ENCODE peak calls at places on chromosomes 2 and 18, in six cellular contexts. Y is stomach, E is transverse colon, L is PC-3, D is RWPE2, J is lower lobe of right lung. X is an unnamed sample.

GRCh38 chr2:109648041-109648527 is 33.9 kb downstream of the SOWAHC start:
- DNase-seq in E (no peak), D (no peak), J (no peak), Y (no peak), L (no peak), X (no peak)

GRCh38 chr18:74216661-74217110 is 68.4 kb downstream of the TIMM21 start:
- DNase-seq in Y (no peak), E (no peak), J (no peak), D (no peak), L (no peak), X (no peak)

GRCh38 chr2:23757686-23758433 is 169.1 kb downstream of the ATAD2B start:
- DNase-seq in J (no peak), Y (no peak), L (peak; percentile 80), D (no peak), E (no peak), X (no peak)

GRCh38 chr2:20647764-20648164 is 3.1 kb downstream of the HS1BP3 start:
- DNase-seq in D (no peak), E (no peak), J (no peak), Y (no peak), L (no peak), X (no peak)

GRCh38 chr2:227889336-227889735 is 17.9 kb downstream of the DAW1 start:
- DNase-seq in J (no peak), Y (no peak), E (no peak), L (no peak), D (no peak), X (no peak)

GRCh38 chr18:69715322-69715721 is 232.4 kb downstream of the CD226 start:
- DNase-seq in J (no peak), L (no peak), D (no peak), Y (no peak), E (no peak), X (no peak)

GRCh38 chr2:26846881-26847662 is 860 bp upstream of the DPYSL5 start:
- DNase-seq in E (no peak), D (no peak), J (no peak), L (no peak), Y (no peak), X (no peak)

GRCh38 chr2:189442468-189442867 is 1.2 kb downstream of the WDR75 start:
- DNase-seq in E (no peak), D (no peak), Y (no peak), L (no peak), J (no peak), X (no peak)

GRCh38 chr2:3466482-3466863 is 52.9 kb downstream of the ADI1 start:
- DNase-seq in D (peak; percentile 23), L (no peak), Y (no peak), E (no peak), J (peak; percentile 24), X (no peak)

GRCh38 chr2:16507655-16508054 is 158.0 kb downstream of the CYRIA start:
- DNase-seq in D (no peak), Y (no peak), J (no peak), E (no peak), L (no peak), X (no peak)

GRCh38 chr18:76615065-76615733 is 120.2 kb upstream of the ZNF516 start:
- DNase-seq in Y (no peak), E (no peak), D (no peak), J (no peak), L (no peak), X (no peak)

GRCh38 chr2:209556354-209556961 is 132.6 kb downstream of the MAP2 start:
- DNase-seq in J (no peak), D (no peak), L (peak; percentile 73), E (no peak), Y (no peak), X (no peak)

GRCh38 chr2:145860083-145860482 is 1340.2 kb upstream of the ZEB2 start:
- DNase-seq in Y (no peak), D (no peak), L (peak; percentile 14), J (no peak), E (no peak), X (no peak)

GRCh38 chr2:179483131-179483530 is 218.5 kb upstream of the SESTD1 start:
- DNase-seq in J (no peak), D (no peak), Y (no peak), E (no peak), L (no peak), X (no peak)

GRCh38 chr2:10301946-10302478 is 692 bp upstream of the HPCAL1 start:
- DNase-seq in D (no peak), Y (no peak), J (peak; percentile 59), E (peak; percentile 19), L (no peak), X (no peak)

GRCh38 chr18:60984496-60984895 is 348.7 kb upstream of the CDH20 start:
- DNase-seq in D (no peak), Y (no peak), L (no peak), E (no peak), J (no peak), X (no peak)

GRCh38 chr2:37829202-37829601 is 95.9 kb upstream of the RMDN2 start:
- DNase-seq in E (no peak), Y (no peak), D (no peak), J (peak; percentile 76), L (peak; percentile 52), X (no peak)

GRCh38 chr2:86135653-86136052 is 29.6 kb downstream of the PTCD3 start:
- DNase-seq in L (no peak), Y (no peak), E (no peak), J (no peak), D (no peak), X (no peak)

GRCh38 chr2:73232471-73233153 is 427 bp downstream of the PRADC1 start:
- DNase-seq in L (peak; percentile 13), D (no peak), E (peak; percentile 57), J (no peak), Y (no peak), X (peak; percentile 81)
- H3K27ac ChIP-seq in L (no peak overlapping the region), D (no peak overlapping the region), E (peak overlapping the region; percentile 98), J (peak overlapping the region; percentile 90), Y (peak overlapping the region; percentile 96), X (no peak overlapping the region)

GRCh38 chr2:119292226-119292625 is 68.6 kb downstream of the STEAP3 start:
- DNase-seq in J (no peak), D (no peak), E (no peak), Y (no peak), L (peak; percentile 48), X (no peak)
- TF ChIP-seq CTCF in J (no peak), D (no peak), E (no peak), Y (peak; percentile 15), L (peak; percentile 30), X (no peak)

GRCh38 chr2:238904716-238905115 is 56.8 kb downstream of the TWIST2 start:
- DNase-seq in E (no peak), L (no peak), Y (no peak), J (no peak), D (no peak), X (no peak)

GRCh38 chr2:238905721-238906120 is 57.8 kb downstream of the TWIST2 start:
- DNase-seq in Y (no peak), D (no peak), J (no peak), E (no peak), L (no peak), X (no peak)

GRCh38 chr2:238904177-238904576 is 56.3 kb downstream of the TWIST2 start:
- DNase-seq in D (no peak), Y (no peak), E (no peak), L (no peak), J (no peak), X (no peak)

GRCh38 chr2:238906254-238906935 is 58.5 kb downstream of the TWIST2 start:
- DNase-seq in L (no peak), J (no peak), Y (no peak), D (no peak), E (no peak), X (no peak)

GRCh38 chr2:238905224-238905623 is 57.3 kb downstream of the TWIST2 start:
- DNase-seq in J (no peak), D (no peak), Y (no peak), L (no peak), E (no peak), X (no peak)
- H3K27ac ChIP-seq in J (no peak overlapping the region), D (no peak overlapping the region), Y (no peak overlapping the region), L (no peak overlapping the region), E (no peak overlapping the region), X (no peak overlapping the region)

DNA sequence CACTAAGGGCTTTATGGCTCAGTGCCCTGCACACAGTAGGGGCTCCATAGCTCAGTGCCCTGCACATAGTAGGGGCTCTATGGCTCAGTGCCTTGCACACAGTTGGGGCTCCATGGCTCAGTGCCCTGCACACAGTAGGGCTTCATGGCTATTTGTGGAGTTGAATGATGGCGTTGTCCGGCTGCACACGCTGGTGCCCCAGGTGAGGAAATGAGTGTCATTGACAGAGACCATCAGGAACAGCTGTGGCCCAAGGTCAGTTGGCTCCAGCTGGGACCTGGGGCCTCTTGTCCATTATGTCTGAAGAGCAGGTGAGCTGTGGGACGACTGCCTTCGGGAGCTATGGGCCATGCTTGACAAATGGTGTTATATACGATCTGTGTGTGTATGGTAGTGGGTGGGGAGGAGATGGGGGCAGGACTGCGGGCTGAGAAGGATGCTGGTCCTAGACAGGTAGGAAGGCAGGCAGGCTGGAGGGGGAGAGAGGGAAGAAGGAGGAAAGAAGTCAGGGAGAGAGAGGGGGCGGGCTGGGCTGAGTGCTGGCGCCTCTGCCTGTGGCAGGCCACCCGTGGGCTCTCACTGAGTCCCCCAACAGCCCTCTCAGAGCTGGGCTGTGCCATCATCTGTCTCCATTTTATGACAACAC is 130.7 kb downstream of the CLIP4 start:
- DNase-seq in J (no peak), E (no peak), L (no peak), Y (no peak), D (no peak), X (no peak)
- TF ChIP-seq CTCF in J (no peak), E (no peak), L (no peak), Y (no peak), D (no peak), X (no peak)

GRCh38 chr2:170972508-170973224 is 43.6 kb downstream of the GORASP2 start:
- DNase-seq in E (no peak), J (no peak), Y (no peak), L (peak; percentile 18), D (no peak), X (no peak)

GRCh38 chr2:170975127-170975942 is 46.3 kb downstream of the GORASP2 start:
- DNase-seq in L (no peak), Y (no peak), J (no peak), D (no peak), E (no peak), X (no peak)

GRCh38 chr2:170974304-170974993 is 45.4 kb downstream of the GORASP2 start:
- DNase-seq in E (peak; percentile 21), Y (peak; percentile 31), D (no peak), J (no peak), L (peak; percentile 13), X (no peak)

GRCh38 chr2:170973225-170973491 is 44.1 kb downstream of the GORASP2 start:
- DNase-seq in Y (no peak), D (no peak), L (no peak), E (no peak), J (no peak), X (no peak)

GRCh38 chr2:170973492-170974303 is 44.6 kb downstream of the GORASP2 start:
- DNase-seq in J (peak; percentile 91), D (peak; percentile 82), L (peak; percentile 93), Y (peak; percentile 93), E (peak; percentile 91), X (peak; percentile 86)
- H3K27ac ChIP-seq in J (peak overlapping the region; percentile 78), D (no peak overlapping the region), L (peak overlapping the region; percentile 32), Y (peak overlapping the region; percentile 85), E (peak overlapping the region; percentile 91), X (peak overlapping the region; percentile 66)

GRCh38 chr2:231795525-231796327 is 9.5 kb downstream of the COPS7B start:
- DNase-seq in L (peak; percentile 95), Y (peak; percentile 85), E (peak; percentile 79), J (no peak), D (no peak), X (no peak)
- TF ChIP-seq CTCF in L (peak; percentile 78), Y (peak; percentile 21), E (peak; percentile 77), J (no peak), D (peak; percentile 53), X (no peak)

GRCh38 chr2:174587607-174588006 is 10.0 kb downstream of the WIPF1 start:
- DNase-seq in J (no peak), L (no peak), D (no peak), Y (no peak), E (no peak), X (no peak)
- H3K27ac ChIP-seq in J (no peak overlapping the region), L (no peak overlapping the region), D (no peak overlapping the region), Y (no peak overlapping the region), E (no peak overlapping the region), X (no peak overlapping the region)